ENCODE peak calls at places on chromosomes 13 and 19, in five cellular contexts. Z, V, Q, B and A are unnamed samples. For H3K9me3, the result is how much of the 10 kb centered on the place peaks cover.

GRCh38 chr19:55638864-55639359 is 1.9 kb upstream of the ZNF580 start:
- DNase-seq in V (no peak), Q (no peak), B (no peak), Z (no peak), A (peak)

GRCh38 chr19:10543059-10543419 is 665 bp upstream of the ATG4D start:
- DNase-seq in B (no peak), Q (no peak), V (no peak), Z (no peak), A (no peak)

GRCh38 chr13:23347601-23348000 is 85.9 kb downstream of the SACS start:
- DNase-seq in Z (no peak), B (no peak), V (no peak), Q (no peak), A (no peak)

GRCh38 chr13:67258482-67258881 is 28.3 kb upstream of the PCDH9 start:
- DNase-seq in B (no peak), Z (no peak), Q (peak), V (no peak), A (no peak)

GRCh38 chr13:38046049-38046376 is 176.4 kb upstream of the TRPC4 start:
- DNase-seq in Z (no peak), V (no peak), Q (no peak), B (no peak), A (no peak)

GRCh38 chr13:91017669-91018053 is 329.8 kb upstream of the MIR17HG start:
- DNase-seq in Z (no peak), B (no peak), V (no peak), Q (peak), A (no peak)

GRCh38 chr13:99813346-99814095 is 158.0 kb downstream of the ZIC5 start:
- DNase-seq in B (no peak), Z (no peak), Q (no peak), V (no peak), A (no peak)

GRCh38 chr19:16585808-16586476 is 13.7 kb upstream of the SLC35E1 start:
- DNase-seq in B (no peak), Q (peak), Z (no peak), V (no peak), A (no peak)

GRCh38 chr13:106522898-106523525 is 12.4 kb downstream of the EFNB2 start:
- DNase-seq in V (no peak), Q (peak), B (no peak), Z (no peak), A (no peak)

GRCh38 chr13:44373247-44373600 is 400 bp upstream of the SERP2 start:
- DNase-seq in V (no peak), Q (no peak), Z (no peak), B (no peak), A (no peak)

GRCh38 chr19:33477781-33478180 is 43.8 kb downstream of the PEPD start:
- DNase-seq in V (no peak), Z (no peak), Q (no peak), B (no peak), A (no peak)

GRCh38 chr19:54662730-54663129 is at the start of gene LILRB4:
- DNase-seq in Q (no peak), Z (no peak), V (no peak), B (peak), A (no peak)

GRCh38 chr13:35514166-35514565 is 37.7 kb upstream of the MAB21L1 start:
- DNase-seq in V (no peak), Z (no peak), B (no peak), Q (no peak), A (no peak)

GRCh38 chr19:18832331-18833140 is 777 bp downstream of the UPF1 start:
- DNase-seq in V (no peak), B (no peak), Q (peak), Z (peak), A (no peak)

GRCh38 chr19:35226748-35227147 is 1.8 kb downstream of the FAM187B start:
- DNase-seq in V (no peak), Z (no peak), Q (no peak), B (peak), A (no peak)

GRCh38 chr19:47651691-47652090 is 42.8 kb downstream of the BICRA start:
- DNase-seq in V (no peak), B (no peak), Q (no peak), Z (no peak), A (no peak)

GRCh38 chr13:48515732-48516131 is 17.1 kb downstream of the RCBTB2 start:
- DNase-seq in V (no peak), Q (no peak), B (no peak), Z (no peak), A (no peak)

GRCh38 chr13:49439609-49440008 is 4.3 kb downstream of the CAB39L start:
- DNase-seq in B (no peak), Z (no peak), V (no peak), Q (no peak), A (no peak)

GRCh38 chr13:41649659-41650058 is 192.3 kb downstream of the RGCC start:
- DNase-seq in Q (no peak), Z (peak), B (no peak), V (no peak), A (no peak)

GRCh38 chr13:33455291-33455690 is 169.7 kb upstream of the STARD13 start:
- DNase-seq in Z (no peak), V (no peak), B (no peak), Q (no peak), A (no peak)

GRCh38 chr19:40598121-40598917 is 2.9 kb upstream of the LTBP4 start:
- DNase-seq in B (peak), Z (peak), V (no peak), Q (peak), A (peak)

GRCh38 chr19:19911150-19911549 is 10.4 kb downstream of the ZNF93 start:
- DNase-seq in Z (no peak), B (no peak), V (no peak), Q (peak), A (no peak)

DNA sequence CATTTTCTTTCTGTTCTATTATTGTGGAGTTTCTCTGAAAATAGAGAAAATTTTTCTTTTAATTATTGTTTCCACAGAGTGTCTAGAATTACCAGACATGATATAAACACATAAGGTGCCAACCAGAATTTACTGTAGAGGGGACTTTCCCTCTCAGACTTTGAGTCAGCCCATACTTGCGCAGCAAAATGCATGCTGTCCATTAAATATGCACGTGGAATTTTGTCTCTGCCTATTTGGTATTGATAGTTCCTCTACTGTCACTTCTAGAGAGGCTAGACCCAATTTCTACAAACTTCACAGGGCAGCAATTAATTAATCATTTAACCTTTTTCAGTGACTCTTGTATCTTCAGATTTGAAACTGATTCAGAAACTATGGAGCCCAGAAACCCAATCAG is 8.9 kb downstream of the ZNF93 start:
- DNase-seq in V (no peak), Q (no peak), Z (no peak), B (no peak), A (no peak)
- H3K9me3 ChIP-seq in V (under half), Q (under half), Z (under half), B (under half), A (under half)

DNA sequence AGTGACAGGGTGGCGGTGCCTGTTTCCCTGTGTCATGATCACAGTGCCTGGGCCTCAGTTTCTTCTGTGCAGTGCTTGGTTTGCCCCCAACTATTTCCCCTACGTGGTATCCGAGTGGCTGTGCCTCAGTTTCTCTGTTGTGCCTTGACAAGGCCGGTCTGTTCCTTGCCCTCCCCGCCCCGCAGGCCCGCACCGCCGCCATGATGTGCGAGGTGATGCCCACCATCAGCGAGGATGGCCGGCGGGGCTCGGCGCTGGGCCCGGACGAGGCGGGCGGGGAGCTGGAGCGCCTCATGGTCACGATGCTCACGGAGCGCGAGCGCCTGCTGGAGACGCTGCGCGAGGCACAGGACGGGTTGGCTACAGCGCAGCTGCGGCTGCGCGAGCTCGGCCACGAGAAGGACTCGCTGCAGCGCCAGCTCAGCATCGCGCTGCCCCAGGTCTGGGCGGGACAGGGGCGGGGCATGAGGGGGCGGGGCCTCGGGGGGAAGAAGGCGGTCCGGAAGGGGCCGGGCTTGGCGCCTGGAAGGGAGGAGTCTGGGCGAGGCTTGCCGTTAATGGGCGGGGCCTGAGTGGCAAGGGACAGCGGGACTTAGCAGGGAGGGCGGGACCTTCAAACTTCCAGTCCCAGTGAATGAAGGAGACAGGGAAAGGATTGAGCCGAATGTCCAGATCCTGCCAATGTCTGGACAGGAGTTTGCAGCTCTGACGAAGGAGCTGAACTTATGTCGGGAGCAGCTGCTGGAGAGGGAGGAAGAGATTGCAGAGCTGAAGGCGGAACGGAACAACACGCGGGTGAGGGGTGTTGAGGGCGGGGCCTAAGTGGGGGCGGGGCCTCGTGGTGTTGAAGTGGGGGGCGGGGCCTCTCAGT is 8.6 kb downstream of the PPFIA3 start:
- DNase-seq in V (peak), Z (peak), B (peak), Q (peak), A (peak)
- H3K27ac ChIP-seq in V (no peak), Z (no peak), B (peak), Q (no peak), A (no peak)

GRCh38 chr19:6626764-6627163 is 35.8 kb upstream of the CD70 start:
- DNase-seq in V (no peak), Z (no peak), B (no peak), Q (no peak), A (no peak)
- H3K9me3 ChIP-seq in V (under half), Z (under half), B (under half), Q (under half), A (under half)

DNA sequence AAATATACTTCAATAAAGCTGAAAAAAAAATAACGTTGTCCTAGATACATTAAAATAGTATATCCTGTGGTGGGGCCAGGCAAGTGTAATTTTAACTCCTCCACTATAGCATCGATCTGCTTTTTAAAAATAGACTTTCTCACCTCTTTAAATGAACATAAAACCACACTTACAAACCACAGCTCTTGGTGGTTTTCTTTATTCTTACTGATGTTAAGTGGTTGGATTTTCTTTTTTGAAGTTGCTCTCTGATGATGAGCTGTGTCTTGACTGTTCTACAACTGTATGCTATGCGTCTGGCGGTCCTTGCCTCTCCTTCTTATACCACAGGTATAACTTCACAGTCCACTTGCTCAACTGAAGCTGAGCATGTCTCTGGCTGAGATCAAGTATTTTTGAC is 721.5 kb upstream of the KLHL1 start:
- DNase-seq in Z (no peak), Q (no peak), V (no peak), B (no peak), A (no peak)
- H3K27ac ChIP-seq in Z (no peak), Q (no peak), V (no peak), B (no peak), A (no peak)

GRCh38 chr19:1904385-1905070 is 671 bp upstream of the ADAT3 start:
- DNase-seq in Z (peak), Q (peak), B (no peak), V (no peak), A (no peak)
- H3K9me3 ChIP-seq in Z (under half), Q (under half), B (under half), V (under half), A (under half)

GRCh38 chr19:38796154-38796553 is 7.2 kb downstream of the LGALS7B start:
- DNase-seq in V (no peak), Q (no peak), B (no peak), Z (no peak), A (no peak)

GRCh38 chr19:38792250-38793111 is 3.5 kb downstream of the LGALS7B start:
- DNase-seq in B (peak), Z (peak), V (no peak), Q (no peak), A (peak)

GRCh38 chr19:38793186-38793585 is 4.2 kb downstream of the LGALS7B start:
- DNase-seq in B (no peak), Q (peak), Z (peak), V (no peak), A (no peak)

GRCh38 chr19:38795549-38795948 is 6.5 kb downstream of the LGALS7B start:
- DNase-seq in V (no peak), Q (no peak), Z (no peak), B (no peak), A (no peak)

DNA sequence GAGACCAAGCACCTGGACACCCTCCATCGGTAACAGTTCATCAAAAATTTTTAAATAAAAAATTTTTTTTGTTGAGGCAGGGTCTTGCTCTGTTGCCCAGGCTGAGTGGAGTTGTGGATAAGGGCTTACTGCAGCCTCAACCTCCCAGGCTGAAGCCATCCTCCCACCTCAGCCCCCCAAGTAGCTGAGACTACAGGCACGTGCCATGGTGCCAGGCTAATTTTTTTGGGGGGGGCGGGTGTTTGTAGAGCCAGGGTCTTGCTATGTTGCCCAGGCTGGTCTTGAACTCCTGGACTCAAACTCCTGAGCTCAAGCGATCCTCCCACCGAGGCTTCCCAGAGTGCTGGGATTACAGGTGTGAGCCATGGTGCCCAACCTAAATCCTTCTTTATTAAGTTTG is 4.7 kb downstream of the LGALS7B start:
- DNase-seq in Z (no peak), V (no peak), B (no peak), Q (no peak), A (no peak)
- H3K27ac ChIP-seq in Z (no peak), V (no peak), B (no peak), Q (no peak), A (no peak)

GRCh38 chr19:57031156-57031555 is 88.6 kb upstream of the USP29 start:
- DNase-seq in Q (no peak), B (no peak), V (no peak), Z (no peak), A (no peak)
- H3K9me3 ChIP-seq in Q (under half), B (under half), V (under half), Z (under half), A (under half)

DNA sequence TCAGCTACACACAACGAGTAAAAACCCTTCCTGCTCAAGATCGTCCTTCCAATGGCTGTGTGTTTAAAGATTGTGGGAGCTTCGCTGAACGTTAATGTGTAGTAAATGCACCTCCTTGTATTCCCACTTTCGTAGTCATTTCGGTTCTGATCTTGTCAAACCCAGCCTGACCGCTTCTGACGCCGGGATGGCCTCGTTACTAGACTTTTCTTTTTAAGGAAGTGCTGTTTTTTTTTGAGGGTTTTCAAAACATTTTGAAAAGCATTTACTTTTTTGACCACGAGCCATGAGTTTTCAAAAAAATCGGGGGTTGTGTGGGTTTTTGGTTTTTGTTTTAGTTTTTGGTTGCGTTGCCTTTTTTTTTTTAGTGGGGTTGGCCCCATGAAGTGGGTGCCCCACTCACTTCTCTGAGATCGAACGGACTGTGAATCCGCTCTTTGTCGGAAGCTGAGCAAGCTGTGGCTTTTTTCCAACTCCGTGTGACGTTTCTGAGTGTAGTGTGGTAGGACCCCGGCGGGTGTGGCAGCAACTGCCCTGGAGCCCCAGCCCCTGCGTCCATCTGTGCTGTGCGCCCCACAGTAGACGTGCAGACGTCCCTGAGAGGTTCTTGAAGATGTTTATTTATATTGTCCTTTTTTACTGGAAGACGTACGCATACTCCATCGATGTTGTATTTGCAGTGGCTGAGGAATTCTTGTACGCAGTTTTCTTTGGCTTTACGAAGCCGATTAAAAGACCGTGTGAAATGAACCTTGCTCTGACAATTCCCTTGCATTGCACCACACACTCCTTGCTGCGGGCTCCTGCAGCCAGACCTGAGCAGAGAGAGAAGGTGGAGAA is 2.7 kb upstream of the FAM174C start:
- DNase-seq in B (no peak), V (no peak), Z (no peak), Q (no peak), A (no peak)
- H3K27ac ChIP-seq in B (peak), V (peak), Z (no peak), Q (no peak), A (no peak)

GRCh38 chr19:56949651-56950050 is 109.1 kb upstream of the PEG3 start:
- DNase-seq in V (no peak), Q (no peak), B (no peak), Z (no peak), A (no peak)
- H3K9me3 ChIP-seq in V (under half), Q (under half), B (under half), Z (under half), A (under half)